ENCODE peak calls at places on chromosomes 3 and 15, in eight cellular contexts. Z, W, X, I, F, C, G and U are unnamed samples.

GRCh38 chr3:179853176-179853575 is 183.6 kb downstream of the PEX5L start:
- DNase-seq in Z (no peak), W (no peak), X (no peak), I (no peak), F (no peak), C (no peak), G (no peak), U (no peak)

GRCh38 chr3:16013563-16013962 is 160.9 kb upstream of the GALNT15 start:
- DNase-seq in Z (no peak), W (no peak), X (no peak), I (no peak), F (no peak), C (no peak), G (no peak), U (no peak)

GRCh38 chr3:183688869-183689268 is 8.7 kb upstream of the YEATS2 start:
- DNase-seq in Z (no peak), W (no peak), X (no peak), I (no peak), F (no peak), C (no peak), G (no peak), U (no peak)

GRCh38 chr3:53680026-53680425 is 166.2 kb downstream of the CHDH start:
- DNase-seq in Z (no peak), W (no peak), X (no peak), I (no peak), F (no peak), C (no peak), G (no peak), U (peak)

GRCh38 chr3:37770938-37771918 is 90.5 kb upstream of the CTDSPL start:
- DNase-seq in Z (no peak), W (no peak), X (no peak), I (peak), F (no peak), C (no peak), G (no peak), U (no peak)

GRCh38 chr3:186361612-186362408 is at the start of gene DGKG:
- DNase-seq in Z (no peak), W (peak), X (no peak), I (peak), F (no peak), C (peak), G (peak), U (peak)

GRCh38 chr15:79724312-79724711 is 172.5 kb downstream of the MTHFS start:
- DNase-seq in Z (no peak), W (no peak), X (no peak), I (no peak), F (no peak), C (no peak), G (no peak), U (no peak)

GRCh38 chr3:46866720-46867549 is 3.7 kb upstream of the MYL3 start:
- DNase-seq in Z (peak), W (peak), X (no peak), I (peak), F (no peak), C (no peak), G (peak), U (peak)

GRCh38 chr3:71087109-71088018 is 496.2 kb downstream of the FOXP1 start:
- DNase-seq in Z (peak), W (no peak), X (peak), I (no peak), F (no peak), C (no peak), G (no peak), U (no peak)

GRCh38 chr15:58438956-58439355 is 7.2 kb downstream of the LIPC start:
- DNase-seq in Z (peak), W (no peak), X (no peak), I (no peak), F (peak), C (no peak), G (peak), U (no peak)

GRCh38 chr3:170149016-170149415 is 32.5 kb downstream of the PHC3 start:
- DNase-seq in Z (no peak), W (no peak), X (no peak), I (no peak), F (no peak), C (no peak), G (no peak), U (no peak)

GRCh38 chr15:90903733-90904536 is 833 bp downstream of the MAN2A2 start:
- DNase-seq in Z (peak), W (no peak), X (no peak), I (peak), F (no peak), C (no peak), G (peak), U (no peak)

GRCh38 chr3:63975705-63976104 is 47.6 kb downstream of the PSMD6 start:
- DNase-seq in Z (peak), W (peak), X (no peak), I (no peak), F (no peak), C (no peak), G (no peak), U (peak)

GRCh38 chr15:88904808-88905327 is 8.3 kb downstream of the MFGE8 start:
- DNase-seq in Z (peak), W (no peak), X (peak), I (peak), F (no peak), C (no peak), G (peak), U (peak)

GRCh38 chr3:184459355-184459754 is 79.5 kb downstream of the CHRD start:
- DNase-seq in Z (no peak), W (no peak), X (no peak), I (peak), F (peak), C (no peak), G (no peak), U (no peak)

GRCh38 chr3:172918165-172918564 is 167.6 kb downstream of the ECT2 start:
- DNase-seq in Z (peak), W (no peak), X (no peak), I (no peak), F (no peak), C (no peak), G (no peak), U (no peak)

GRCh38 chr3:10790713-10791112 is 25.3 kb upstream of the SLC6A11 start:
- DNase-seq in Z (no peak), W (no peak), X (no peak), I (no peak), F (no peak), C (no peak), G (no peak), U (no peak)

GRCh38 chr3:12437861-12438260 is 46.4 kb upstream of the TSEN2 start:
- DNase-seq in Z (no peak), W (no peak), X (no peak), I (no peak), F (no peak), C (no peak), G (no peak), U (peak)

GRCh38 chr3:160869825-160870224 is 113.8 kb downstream of the PPM1L start:
- DNase-seq in Z (no peak), W (no peak), X (no peak), I (no peak), F (no peak), C (no peak), G (no peak), U (no peak)

GRCh38 chr15:43210807-43211206 is 10.0 kb downstream of the EPB42 start:
- DNase-seq in Z (no peak), W (no peak), X (no peak), I (no peak), F (no peak), C (no peak), G (no peak), U (no peak)

GRCh38 chr15:77607894-77608261 is 24.8 kb downstream of the LINGO1 start:
- DNase-seq in Z (no peak), W (no peak), X (no peak), I (no peak), F (no peak), C (no peak), G (no peak), U (no peak)

GRCh38 chr3:101950985-101951733 is 101.8 kb downstream of the NFKBIZ start:
- DNase-seq in Z (no peak), W (no peak), X (no peak), I (no peak), F (no peak), C (no peak), G (no peak), U (no peak)

GRCh38 chr3:16181361-16181760 is 6.9 kb downstream of the GALNT15 start:
- DNase-seq in Z (no peak), W (peak), X (no peak), I (peak), F (no peak), C (no peak), G (peak), U (peak)

GRCh38 chr3:42387802-42388651 is 22.4 kb downstream of the LYZL4 start:
- DNase-seq in Z (no peak), W (no peak), X (no peak), I (no peak), F (no peak), C (no peak), G (no peak), U (no peak)

GRCh38 chr3:184126006-184126405 is 9.2 kb upstream of the EIF2B5 start:
- DNase-seq in Z (no peak), W (no peak), X (no peak), I (no peak), F (no peak), C (no peak), G (no peak), U (no peak)

GRCh38 chr15:44157679-44158078 is 37.4 kb downstream of the FRMD5 start:
- DNase-seq in Z (peak), W (no peak), X (no peak), I (no peak), F (peak), C (no peak), G (no peak), U (no peak)

GRCh38 chr3:96996009-96996408 is 181.6 kb downstream of the EPHA6 start:
- DNase-seq in Z (no peak), W (no peak), X (no peak), I (no peak), F (no peak), C (no peak), G (no peak), U (no peak)

GRCh38 chr3:116179091-116179490 is 266.2 kb downstream of the LSAMP start:
- DNase-seq in Z (no peak), W (no peak), X (no peak), I (no peak), F (no peak), C (no peak), G (no peak), U (no peak)

GRCh38 chr15:36502509-36502908 is 76.9 kb upstream of the CDIN1 start:
- DNase-seq in Z (no peak), W (no peak), X (no peak), I (no peak), F (no peak), C (no peak), G (no peak), U (no peak)

DNA sequence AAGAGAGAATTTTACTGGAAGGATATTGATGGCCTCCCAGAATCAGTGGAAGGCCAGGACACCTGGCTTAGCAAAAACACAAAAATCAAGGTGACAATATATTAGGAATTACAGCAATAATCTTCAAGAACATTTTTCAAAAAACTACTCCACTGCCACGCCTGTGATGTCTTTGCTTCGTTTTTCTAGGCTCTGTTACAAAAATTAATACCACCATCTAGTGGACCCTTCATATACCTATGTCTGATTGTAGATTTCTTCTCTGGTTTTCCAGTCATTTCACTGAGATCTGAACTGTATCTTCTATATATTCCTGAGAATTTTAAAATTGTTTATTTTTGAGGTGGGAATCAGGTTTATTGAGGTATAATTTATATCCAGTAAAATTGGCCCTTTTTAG is 5.6 kb upstream of the SLC33A1 start:
- DNase-seq in Z (peak), W (no peak), X (no peak), I (no peak), F (no peak), C (no peak), G (no peak), U (no peak)
- TF ChIP-seq CTCF in Z (peak), W (no peak), X (peak), I (no peak), F (peak), C (no peak), G (no peak), U (no peak)

GRCh38 chr3:117499189-117499870 is 789.8 kb downstream of the TUSC7 start:
- DNase-seq in Z (no peak), W (no peak), X (no peak), I (no peak), F (no peak), C (no peak), G (no peak), U (no peak)
- H3K4me3 ChIP-seq in Z (no peak), W (no peak), X (no peak), I (no peak), F (no peak), C (no peak), G (no peak), U (no peak)

GRCh38 chr3:151236316-151236715 is 33.3 kb upstream of the GPR171 start:
- DNase-seq in Z (no peak), W (no peak), X (no peak), I (no peak), F (no peak), C (no peak), G (no peak), U (no peak)
- TF ChIP-seq POLR2AphosphoS5 in Z (no peak), W (no peak), X (no peak), I (no peak), F (no peak), C (no peak), G (no peak), U (peak)

GRCh38 chr15:48333553-48333952 is 2.3 kb downstream of the DUT start:
- DNase-seq in Z (peak), W (no peak), X (no peak), I (no peak), F (no peak), C (no peak), G (no peak), U (no peak)
- TF ChIP-seq CTCF in Z (no peak), W (no peak), X (no peak), I (no peak), F (no peak), C (no peak), G (no peak), U (no peak)

GRCh38 chr15:68187559-68187958 is 17.6 kb downstream of the CALML4 start:
- DNase-seq in Z (no peak), W (no peak), X (no peak), I (peak), F (no peak), C (no peak), G (peak), U (peak)

GRCh38 chr15:68190048-68190447 is 15.1 kb downstream of the CALML4 start:
- DNase-seq in Z (no peak), W (no peak), X (no peak), I (no peak), F (no peak), C (no peak), G (no peak), U (no peak)

GRCh38 chr15:68191555-68191954 is 13.6 kb downstream of the CALML4 start:
- DNase-seq in Z (no peak), W (no peak), X (no peak), I (no peak), F (no peak), C (no peak), G (no peak), U (no peak)

GRCh38 chr15:68186671-68187397 is 18.3 kb downstream of the CALML4 start:
- DNase-seq in Z (no peak), W (no peak), X (no peak), I (no peak), F (no peak), C (no peak), G (no peak), U (no peak)

GRCh38 chr15:68188647-68189046 is 16.5 kb downstream of the CALML4 start:
- DNase-seq in Z (no peak), W (no peak), X (no peak), I (no peak), F (no peak), C (no peak), G (no peak), U (no peak)
- H3K4me3 ChIP-seq in Z (no peak), W (no peak), X (no peak), I (no peak), F (no peak), C (no peak), G (no peak), U (no peak)

GRCh38 chr3:171327441-171328174 is 132.6 kb downstream of the TNIK start:
- DNase-seq in Z (no peak), W (no peak), X (no peak), I (no peak), F (no peak), C (no peak), G (no peak), U (no peak)

GRCh38 chr3:171328419-171329082 is 131.7 kb downstream of the TNIK start:
- DNase-seq in Z (peak), W (no peak), X (no peak), I (peak), F (peak), C (no peak), G (peak), U (no peak)

GRCh38 chr3:171330936-171331335 is 129.3 kb downstream of the TNIK start:
- DNase-seq in Z (no peak), W (no peak), X (no peak), I (no peak), F (no peak), C (no peak), G (no peak), U (no peak)

GRCh38 chr3:171326717-171327440 is 133.3 kb downstream of the TNIK start:
- DNase-seq in Z (no peak), W (no peak), X (no peak), I (no peak), F (no peak), C (no peak), G (no peak), U (no peak)

DNA sequence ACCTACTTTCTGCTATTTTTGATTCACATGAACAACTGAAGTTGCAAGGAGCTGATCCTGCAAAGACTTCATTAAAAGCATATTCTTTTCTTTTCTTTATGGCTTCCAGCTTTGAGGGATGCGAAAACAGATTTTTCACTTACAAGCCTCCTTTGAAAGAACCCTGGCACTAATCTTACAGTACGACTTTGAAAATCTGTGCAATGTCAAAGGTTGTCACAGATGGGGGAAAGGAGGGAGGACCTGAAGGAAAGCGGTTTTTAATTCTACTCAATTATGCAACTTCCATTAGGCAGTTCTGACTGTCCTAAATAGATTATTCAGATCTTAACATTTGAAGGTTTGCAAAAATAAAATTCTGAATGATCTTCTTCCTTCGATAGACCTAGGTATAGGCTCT is 130.4 kb downstream of the TNIK start:
- DNase-seq in Z (no peak), W (no peak), X (no peak), I (no peak), F (no peak), C (no peak), G (no peak), U (no peak)
- TF ChIP-seq POLR2AphosphoS5 in Z (no peak), W (no peak), X (no peak), I (no peak), F (no peak), C (no peak), G (peak), U (peak)

GRCh38 chr3:133659806-133660205 is 1.9 kb downstream of the TOPBP1 start:
- DNase-seq in Z (no peak), W (no peak), X (no peak), I (no peak), F (no peak), C (no peak), G (no peak), U (no peak)
- TF ChIP-seq CTCF in Z (no peak), W (no peak), X (no peak), I (no peak), F (no peak), C (no peak), G (no peak), U (no peak)